ENCODE peak calls at places on chromosomes 3 and 15, in eight cellular contexts. One of them, this sample, is unnamed.

GRCh38 chr15:95442107-95442719 is 888.3 kb upstream of the NR2F2 start:
- DNase-seq in upper lobe of left lung: no peak
- DNase-seq in effector memory CD4-positive, alpha-beta T cell: no peak
- DNase-seq in lung: no peak
- DNase-seq in body of pancreas: no peak
- DNase-seq in left lung: no peak
- DNase-seq in heart left ventricle: no peak
- DNase-seq in dorsolateral prefrontal cortex: no peak
- DNase-seq in this sample: no peak

GRCh38 chr3:135806342-135806741 is 159.2 kb upstream of the PPP2R3A start:
- DNase-seq in upper lobe of left lung: no peak
- DNase-seq in effector memory CD4-positive, alpha-beta T cell: no peak
- DNase-seq in lung: no peak
- DNase-seq in body of pancreas: no peak
- DNase-seq in left lung: no peak
- DNase-seq in heart left ventricle: no peak
- DNase-seq in dorsolateral prefrontal cortex: peak; percentile 68
- DNase-seq in this sample: no peak

GRCh38 chr3:183626877-183627594 is 8.4 kb upstream of the KLHL24 start:
- DNase-seq in upper lobe of left lung: no peak
- DNase-seq in effector memory CD4-positive, alpha-beta T cell: no peak
- DNase-seq in lung: peak; percentile 75
- DNase-seq in body of pancreas: no peak
- DNase-seq in left lung: no peak
- DNase-seq in heart left ventricle: peak; percentile 69
- DNase-seq in dorsolateral prefrontal cortex: no peak
- DNase-seq in this sample: no peak

GRCh38 chr15:85741021-85741421 is 53.7 kb downstream of the KLHL25 start:
- DNase-seq in upper lobe of left lung: peak; percentile 73
- DNase-seq in effector memory CD4-positive, alpha-beta T cell: no peak
- DNase-seq in lung: no peak
- DNase-seq in body of pancreas: no peak
- DNase-seq in left lung: no peak
- DNase-seq in heart left ventricle: no peak
- DNase-seq in dorsolateral prefrontal cortex: no peak
- DNase-seq in this sample: no peak

GRCh38 chr3:98884675-98885371 is 16.7 kb downstream of the DCBLD2 start:
- DNase-seq in upper lobe of left lung: no peak
- DNase-seq in effector memory CD4-positive, alpha-beta T cell: no peak
- DNase-seq in lung: no peak
- DNase-seq in body of pancreas: no peak
- DNase-seq in left lung: no peak
- DNase-seq in heart left ventricle: no peak
- DNase-seq in dorsolateral prefrontal cortex: no peak
- DNase-seq in this sample: no peak

GRCh38 chr3:86993704-86994103 is 2.8 kb upstream of the VGLL3 start:
- DNase-seq in upper lobe of left lung: no peak
- DNase-seq in effector memory CD4-positive, alpha-beta T cell: no peak
- DNase-seq in lung: no peak
- DNase-seq in body of pancreas: no peak
- DNase-seq in left lung: no peak
- DNase-seq in heart left ventricle: no peak
- DNase-seq in dorsolateral prefrontal cortex: no peak
- DNase-seq in this sample: no peak

GRCh38 chr3:113228969-113229368 is 17.6 kb downstream of the BOC start:
- DNase-seq in upper lobe of left lung: no peak
- DNase-seq in effector memory CD4-positive, alpha-beta T cell: no peak
- DNase-seq in lung: no peak
- DNase-seq in body of pancreas: no peak
- DNase-seq in left lung: no peak
- DNase-seq in heart left ventricle: no peak
- DNase-seq in dorsolateral prefrontal cortex: no peak
- DNase-seq in this sample: no peak

GRCh38 chr3:115227461-115227860 is 80.4 kb upstream of the ZBTB20 start:
- DNase-seq in upper lobe of left lung: no peak
- DNase-seq in effector memory CD4-positive, alpha-beta T cell: no peak
- DNase-seq in lung: no peak
- DNase-seq in body of pancreas: no peak
- DNase-seq in left lung: no peak
- DNase-seq in heart left ventricle: no peak
- DNase-seq in dorsolateral prefrontal cortex: no peak
- DNase-seq in this sample: no peak

GRCh38 chr3:48411606-48412374 is 18.1 kb downstream of the PLXNB1 start:
- DNase-seq in upper lobe of left lung: no peak
- DNase-seq in effector memory CD4-positive, alpha-beta T cell: no peak
- DNase-seq in lung: no peak
- DNase-seq in body of pancreas: peak; percentile 7
- DNase-seq in left lung: no peak
- DNase-seq in heart left ventricle: no peak
- DNase-seq in dorsolateral prefrontal cortex: no peak
- DNase-seq in this sample: peak; percentile 38

GRCh38 chr3:140906785-140907184 is 34.9 kb upstream of the SLC25A36 start:
- DNase-seq in upper lobe of left lung: no peak
- DNase-seq in effector memory CD4-positive, alpha-beta T cell: no peak
- DNase-seq in lung: no peak
- DNase-seq in body of pancreas: no peak
- DNase-seq in left lung: no peak
- DNase-seq in heart left ventricle: no peak
- DNase-seq in dorsolateral prefrontal cortex: no peak
- DNase-seq in this sample: no peak

GRCh38 chr15:97504031-97504430 is 456.5 kb upstream of the ARRDC4 start:
- DNase-seq in upper lobe of left lung: no peak
- DNase-seq in effector memory CD4-positive, alpha-beta T cell: no peak
- DNase-seq in lung: no peak
- DNase-seq in body of pancreas: no peak
- DNase-seq in left lung: no peak
- DNase-seq in heart left ventricle: no peak
- DNase-seq in dorsolateral prefrontal cortex: no peak
- DNase-seq in this sample: no peak

GRCh38 chr3:195093731-195094130 is 177.2 kb downstream of the XXYLT1 start:
- DNase-seq in upper lobe of left lung: no peak
- DNase-seq in effector memory CD4-positive, alpha-beta T cell: no peak
- DNase-seq in lung: no peak
- DNase-seq in body of pancreas: no peak
- DNase-seq in left lung: no peak
- DNase-seq in heart left ventricle: no peak
- DNase-seq in dorsolateral prefrontal cortex: no peak
- DNase-seq in this sample: peak; percentile 19

GRCh38 chr3:339346-339745 is 142.8 kb downstream of the CHL1 start:
- DNase-seq in upper lobe of left lung: no peak
- DNase-seq in effector memory CD4-positive, alpha-beta T cell: no peak
- DNase-seq in lung: no peak
- DNase-seq in body of pancreas: no peak
- DNase-seq in left lung: no peak
- DNase-seq in heart left ventricle: no peak
- DNase-seq in dorsolateral prefrontal cortex: no peak
- DNase-seq in this sample: no peak

GRCh38 chr15:90075420-90076289 is 26.6 kb downstream of the IDH2 start:
- DNase-seq in upper lobe of left lung: no peak
- DNase-seq in effector memory CD4-positive, alpha-beta T cell: no peak
- DNase-seq in lung: no peak
- DNase-seq in body of pancreas: peak; percentile 90
- DNase-seq in left lung: peak; percentile 8
- DNase-seq in heart left ventricle: no peak
- DNase-seq in dorsolateral prefrontal cortex: peak; percentile 46
- DNase-seq in this sample: no peak

GRCh38 chr3:172194702-172195392 is 155.5 kb downstream of the FNDC3B start:
- DNase-seq in upper lobe of left lung: no peak
- DNase-seq in effector memory CD4-positive, alpha-beta T cell: no peak
- DNase-seq in lung: no peak
- DNase-seq in body of pancreas: no peak
- DNase-seq in left lung: no peak
- DNase-seq in heart left ventricle: no peak
- DNase-seq in dorsolateral prefrontal cortex: no peak
- DNase-seq in this sample: no peak

GRCh38 chr15:39628821-39629220 is 47.9 kb downstream of the THBS1 start:
- DNase-seq in upper lobe of left lung: no peak
- DNase-seq in effector memory CD4-positive, alpha-beta T cell: no peak
- DNase-seq in lung: no peak
- DNase-seq in body of pancreas: no peak
- DNase-seq in left lung: no peak
- DNase-seq in heart left ventricle: no peak
- DNase-seq in dorsolateral prefrontal cortex: peak; percentile 31
- DNase-seq in this sample: no peak

GRCh38 chr3:156024904-156025303 is 95.5 kb upstream of the KCNAB1 start:
- DNase-seq in upper lobe of left lung: no peak
- DNase-seq in effector memory CD4-positive, alpha-beta T cell: no peak
- DNase-seq in lung: no peak
- DNase-seq in body of pancreas: no peak
- DNase-seq in left lung: no peak
- DNase-seq in heart left ventricle: no peak
- DNase-seq in dorsolateral prefrontal cortex: no peak
- DNase-seq in this sample: no peak

GRCh38 chr3:47319952-47320351 is 37.2 kb downstream of the KLHL18 start:
- DNase-seq in upper lobe of left lung: no peak
- DNase-seq in effector memory CD4-positive, alpha-beta T cell: no peak
- DNase-seq in lung: no peak
- DNase-seq in body of pancreas: no peak
- DNase-seq in left lung: no peak
- DNase-seq in heart left ventricle: no peak
- DNase-seq in dorsolateral prefrontal cortex: no peak
- DNase-seq in this sample: no peak

GRCh38 chr3:99213019-99213418 is 311.5 kb upstream of the DCBLD2 start:
- DNase-seq in upper lobe of left lung: no peak
- DNase-seq in effector memory CD4-positive, alpha-beta T cell: no peak
- DNase-seq in lung: no peak
- DNase-seq in body of pancreas: no peak
- DNase-seq in left lung: no peak
- DNase-seq in heart left ventricle: no peak
- DNase-seq in dorsolateral prefrontal cortex: no peak
- DNase-seq in this sample: no peak

GRCh38 chr3:129161860-129162271 is 1.0 kb upstream of the ISY1 start:
- DNase-seq in upper lobe of left lung: no peak
- DNase-seq in effector memory CD4-positive, alpha-beta T cell: no peak
- DNase-seq in lung: no peak
- DNase-seq in body of pancreas: peak; percentile 24
- DNase-seq in left lung: no peak
- DNase-seq in heart left ventricle: no peak
- DNase-seq in dorsolateral prefrontal cortex: no peak
- DNase-seq in this sample: peak; percentile 9

GRCh38 chr3:189911001-189911400 is 209.7 kb downstream of the P3H2 start:
- DNase-seq in upper lobe of left lung: no peak
- DNase-seq in effector memory CD4-positive, alpha-beta T cell: no peak
- DNase-seq in lung: no peak
- DNase-seq in body of pancreas: no peak
- DNase-seq in left lung: no peak
- DNase-seq in heart left ventricle: no peak
- DNase-seq in dorsolateral prefrontal cortex: no peak
- DNase-seq in this sample: no peak

GRCh38 chr3:49327485-49327884 is 12.4 kb downstream of the USP4 start:
- DNase-seq in upper lobe of left lung: no peak
- DNase-seq in effector memory CD4-positive, alpha-beta T cell: no peak
- DNase-seq in lung: no peak
- DNase-seq in body of pancreas: no peak
- DNase-seq in left lung: no peak
- DNase-seq in heart left ventricle: no peak
- DNase-seq in dorsolateral prefrontal cortex: no peak
- DNase-seq in this sample: no peak

GRCh38 chr3:178982138-178982537 is 89.5 kb downstream of the ZMAT3 start:
- DNase-seq in upper lobe of left lung: no peak
- DNase-seq in effector memory CD4-positive, alpha-beta T cell: no peak
- DNase-seq in lung: no peak
- DNase-seq in body of pancreas: no peak
- DNase-seq in left lung: no peak
- DNase-seq in heart left ventricle: no peak
- DNase-seq in dorsolateral prefrontal cortex: no peak
- DNase-seq in this sample: no peak

DNA sequence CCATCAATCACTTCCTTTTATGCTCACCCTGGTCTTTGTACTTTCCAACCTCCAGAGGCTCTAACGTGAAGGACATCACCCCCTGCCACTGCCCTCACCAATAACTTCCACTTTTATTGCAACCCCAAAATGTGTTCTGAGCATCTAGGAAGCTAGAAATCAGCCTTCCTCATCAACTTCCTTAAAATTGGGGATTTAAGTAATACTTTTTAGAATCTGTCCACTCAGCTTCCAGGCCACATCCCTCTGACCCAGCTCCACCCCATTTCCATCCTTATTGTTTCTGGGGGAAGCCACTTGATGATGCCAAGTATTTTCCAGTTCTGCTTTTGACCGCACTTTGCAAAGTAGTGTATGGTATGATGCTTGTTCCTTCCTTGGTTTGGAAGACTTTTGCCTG is 73.5 kb upstream of the XCR1 start:
- DNase-seq in upper lobe of left lung: no peak
- DNase-seq in effector memory CD4-positive, alpha-beta T cell: no peak
- DNase-seq in lung: no peak
- DNase-seq in body of pancreas: no peak
- DNase-seq in left lung: no peak
- DNase-seq in heart left ventricle: no peak
- DNase-seq in dorsolateral prefrontal cortex: no peak
- DNase-seq in this sample: no peak
- H3K27ac ChIP-seq in upper lobe of left lung: peak overlapping the region; percentile 61
- H3K27ac ChIP-seq in effector memory CD4-positive, alpha-beta T cell: no peak overlapping the region
- H3K27ac ChIP-seq in lung: no peak overlapping the region
- H3K27ac ChIP-seq in body of pancreas: no peak overlapping the region
- H3K27ac ChIP-seq in left lung: peak overlapping the region; percentile 56
- H3K27ac ChIP-seq in heart left ventricle: no peak overlapping the region
- H3K27ac ChIP-seq in dorsolateral prefrontal cortex: no peak overlapping the region
- H3K27ac ChIP-seq in this sample: no peak overlapping the region

DNA sequence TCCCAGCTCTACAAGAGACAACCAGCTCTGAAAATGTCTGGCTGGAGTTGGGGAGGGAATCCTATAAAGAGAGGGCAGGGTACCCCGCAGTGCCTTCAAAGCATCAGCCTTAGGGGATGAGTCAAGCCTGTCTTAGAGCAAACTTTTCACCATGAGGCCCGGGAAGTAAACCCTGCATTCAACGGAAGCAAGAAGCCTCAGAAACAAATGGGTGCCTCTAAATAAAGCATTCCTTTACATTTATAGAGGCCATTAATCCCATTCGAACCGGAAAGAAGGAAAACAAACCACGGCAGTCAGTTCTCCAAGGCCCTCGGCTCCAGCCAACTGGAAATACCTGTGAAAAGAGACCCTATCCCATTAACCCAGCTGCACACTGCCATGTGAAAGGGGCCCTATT is 4.4 kb downstream of the ITGB5 start:
- DNase-seq in upper lobe of left lung: no peak
- DNase-seq in effector memory CD4-positive, alpha-beta T cell: no peak
- DNase-seq in lung: no peak
- DNase-seq in body of pancreas: no peak
- DNase-seq in left lung: no peak
- DNase-seq in heart left ventricle: no peak
- DNase-seq in dorsolateral prefrontal cortex: no peak
- DNase-seq in this sample: no peak
- H3K27ac ChIP-seq in upper lobe of left lung: no peak overlapping the region
- H3K27ac ChIP-seq in effector memory CD4-positive, alpha-beta T cell: no peak overlapping the region
- H3K27ac ChIP-seq in lung: no peak overlapping the region
- H3K27ac ChIP-seq in body of pancreas: no peak overlapping the region
- H3K27ac ChIP-seq in left lung: no peak overlapping the region
- H3K27ac ChIP-seq in heart left ventricle: no peak overlapping the region
- H3K27ac ChIP-seq in dorsolateral prefrontal cortex: no peak overlapping the region
- H3K27ac ChIP-seq in this sample: no peak overlapping the region

GRCh38 chr15:64743691-64744090 is 31.7 kb downstream of the RBPMS2 start:
- DNase-seq in upper lobe of left lung: no peak
- DNase-seq in effector memory CD4-positive, alpha-beta T cell: no peak
- DNase-seq in lung: no peak
- DNase-seq in body of pancreas: no peak
- DNase-seq in left lung: peak; percentile 1
- DNase-seq in heart left ventricle: no peak
- DNase-seq in dorsolateral prefrontal cortex: no peak
- DNase-seq in this sample: no peak
- H3K27ac ChIP-seq in upper lobe of left lung: no peak overlapping the region
- H3K27ac ChIP-seq in effector memory CD4-positive, alpha-beta T cell: no peak overlapping the region
- H3K27ac ChIP-seq in lung: no peak overlapping the region
- H3K27ac ChIP-seq in body of pancreas: no peak overlapping the region
- H3K27ac ChIP-seq in left lung: no peak overlapping the region
- H3K27ac ChIP-seq in heart left ventricle: no peak overlapping the region
- H3K27ac ChIP-seq in dorsolateral prefrontal cortex: no peak overlapping the region
- H3K27ac ChIP-seq in this sample: no peak overlapping the region

GRCh38 chr3:111539351-111540331 is 2.4 kb upstream of the CD96 start:
- DNase-seq in upper lobe of left lung: peak; percentile 41
- DNase-seq in effector memory CD4-positive, alpha-beta T cell: peak; percentile 37
- DNase-seq in lung: peak; percentile 49
- DNase-seq in body of pancreas: peak; percentile 55
- DNase-seq in left lung: peak; percentile 81
- DNase-seq in heart left ventricle: peak; percentile 65
- DNase-seq in dorsolateral prefrontal cortex: peak; percentile 47
- DNase-seq in this sample: peak; percentile 67
- H3K27ac ChIP-seq in upper lobe of left lung: no peak overlapping the region
- H3K27ac ChIP-seq in effector memory CD4-positive, alpha-beta T cell: peak overlapping the region; percentile 54
- H3K27ac ChIP-seq in lung: no peak overlapping the region
- H3K27ac ChIP-seq in body of pancreas: no peak overlapping the region
- H3K27ac ChIP-seq in left lung: peak overlapping the region; percentile 50
- H3K27ac ChIP-seq in heart left ventricle: no peak overlapping the region
- H3K27ac ChIP-seq in dorsolateral prefrontal cortex: no peak overlapping the region
- H3K27ac ChIP-seq in this sample: no peak overlapping the region